ENCODE peak calls at places on chromosome 9, in four cellular contexts. T is GM20000, B is cardiac fibroblast, O is nephron progenitor cell. D is an unnamed sample.

GRCh38 chr9:131275332-131276106 is 791 bp downstream of the FAM78A start:
- DNase-seq in T (peak), O (peak), B (no peak), D (peak)

GRCh38 chr9:127566351-127567001 is 45.6 kb upstream of the STXBP1 start:
- DNase-seq in B (no peak), O (no peak), T (no peak), D (no peak)

GRCh38 chr9:132443951-132444615 is 34.1 kb downstream of the CFAP77 start:
- DNase-seq in B (no peak), T (no peak), O (no peak), D (no peak)

GRCh38 chr9:129414377-129415021 is 206.4 kb downstream of the C9orf50 start:
- DNase-seq in B (peak), O (peak), T (no peak), D (no peak)

GRCh38 chr9:85900504-85901201 is 40.3 kb upstream of the NAA35 start:
- DNase-seq in T (peak), B (peak), O (peak), D (peak)

GRCh38 chr9:77011973-77012817 is 7.3 kb upstream of the FOXB2 start:
- DNase-seq in B (peak), O (peak), T (peak), D (peak)

GRCh38 chr9:118000581-118000980 is 296.4 kb downstream of the TLR4 start:
- DNase-seq in B (no peak), O (no peak), T (no peak), D (no peak)

GRCh38 chr9:68822596-68823165 is 117.6 kb downstream of the PIP5K1B start:
- DNase-seq in O (no peak), T (no peak), B (peak), D (no peak)

GRCh38 chr9:127360829-127361228 is 36.1 kb upstream of the SLC2A8 start:
- DNase-seq in O (peak), T (no peak), B (peak), D (no peak)

GRCh38 chr9:12812710-12813109 is 37.9 kb downstream of the LURAP1L start:
- DNase-seq in B (no peak), T (no peak), O (no peak), D (no peak)

GRCh38 chr9:136655244-136656225 is 7.2 kb upstream of the EGFL7 start:
- DNase-seq in B (peak), O (no peak), T (no peak), D (peak)

GRCh38 chr9:10080012-10080411 is 532.8 kb downstream of the PTPRD start:
- DNase-seq in T (no peak), B (no peak), O (no peak), D (no peak)

GRCh38 chr9:21233258-21233657 is 5.2 kb upstream of the IFNA17 start:
- DNase-seq in B (no peak), O (no peak), T (no peak), D (no peak)

GRCh38 chr9:114156658-114157421 is 1.5 kb downstream of the COL27A1 start:
- DNase-seq in B (peak), T (no peak), O (peak), D (peak)

GRCh38 chr9:3498691-3499090 is 27.1 kb downstream of the RFX3 start:
- DNase-seq in B (peak), O (no peak), T (no peak), D (no peak)

GRCh38 chr9:89863141-89863540 is 258.3 kb downstream of the GADD45G start:
- DNase-seq in B (no peak), T (no peak), O (no peak), D (no peak)

GRCh38 chr9:108049026-108049591 is 559.5 kb upstream of the KLF4 start:
- DNase-seq in B (peak), T (no peak), O (no peak), D (no peak)

GRCh38 chr9:92188969-92189781 is 74.0 kb upstream of the SPTLC1 start:
- DNase-seq in T (no peak), B (no peak), O (no peak), D (no peak)

GRCh38 chr9:107293555-107294085 is 10.5 kb downstream of the RAD23B start:
- DNase-seq in T (no peak), O (no peak), B (no peak), D (no peak)

GRCh38 chr9:74172874-74173273 is 324.3 kb upstream of the RORB start:
- DNase-seq in O (no peak), B (no peak), T (peak), D (no peak)

GRCh38 chr9:119391878-119392277 is 22.6 kb upstream of the BRINP1 start:
- DNase-seq in B (no peak), O (no peak), T (no peak), D (no peak)

GRCh38 chr9:110327735-110328134 is 9.9 kb downstream of the TXNDC8 start:
- DNase-seq in O (no peak), B (no peak), T (no peak), D (no peak)

GRCh38 chr9:95003694-95004451 is 277.4 kb downstream of the AOPEP start:
- DNase-seq in B (peak), T (peak), O (peak), D (peak)

GRCh38 chr9:82419827-82420486 is 431.4 kb downstream of the SPATA31D1 start:
- DNase-seq in O (no peak), T (no peak), B (no peak), D (no peak)

GRCh38 chr9:113548221-113549041 is 84.9 kb downstream of the RGS3 start:
- DNase-seq in B (peak), T (no peak), O (no peak), D (no peak)

GRCh38 chr9:76891279-76891678 is 14.6 kb downstream of the PRUNE2 start:
- DNase-seq in T (no peak), O (no peak), B (no peak), D (no peak)

GRCh38 chr9:123642291-123643278 is 286.6 kb downstream of the CRB2 start:
- DNase-seq in B (peak), T (no peak), O (no peak), D (no peak)

GRCh38 chr9:5899292-5899691 is 8.6 kb downstream of the MLANA start:
- DNase-seq in B (no peak), O (no peak), T (no peak), D (no peak)
- TF ChIP-seq CTCF in B (peak), O (no peak), T (no peak), D (no peak)

DNA sequence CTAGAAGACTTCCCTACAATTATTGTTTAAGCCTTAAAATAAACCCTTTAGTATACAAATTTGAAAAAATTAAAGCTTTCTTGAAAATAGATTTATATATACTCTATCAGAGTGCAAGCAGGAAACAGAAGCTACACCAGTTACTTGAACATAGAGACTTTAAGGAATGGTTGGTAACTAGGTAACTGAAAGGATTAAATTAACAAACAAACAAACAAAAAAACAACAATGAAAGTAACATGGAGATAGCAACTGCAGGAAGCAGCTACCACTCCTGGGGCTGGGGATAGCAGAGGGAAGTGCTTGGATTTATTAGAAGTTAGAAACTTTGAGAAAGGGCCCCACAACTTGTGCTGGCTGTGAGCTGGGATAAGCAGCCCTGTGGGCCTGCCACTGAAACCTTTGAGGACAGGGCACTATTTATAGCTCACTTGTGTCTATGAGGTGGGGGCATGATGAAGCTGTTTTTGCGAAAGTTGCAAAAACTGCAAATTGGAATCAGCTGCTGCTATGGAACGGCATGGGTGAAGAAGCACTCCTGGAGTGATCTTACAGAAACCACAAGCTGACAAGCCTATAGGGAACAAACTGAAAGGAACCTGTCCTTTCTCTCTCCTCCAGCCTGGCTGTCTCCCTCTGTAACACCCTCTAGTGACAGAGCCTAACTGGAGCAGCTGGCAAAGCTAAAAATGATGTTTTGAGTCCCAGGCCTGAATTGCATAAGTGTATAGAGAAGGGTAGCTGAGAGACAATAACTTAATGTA is 91.3 kb upstream of the RANBP6 start:
- DNase-seq in T (peak), B (peak), O (peak), D (peak)
- TF ChIP-seq CTCF in T (peak), B (peak), O (peak), D (no peak)

DNA sequence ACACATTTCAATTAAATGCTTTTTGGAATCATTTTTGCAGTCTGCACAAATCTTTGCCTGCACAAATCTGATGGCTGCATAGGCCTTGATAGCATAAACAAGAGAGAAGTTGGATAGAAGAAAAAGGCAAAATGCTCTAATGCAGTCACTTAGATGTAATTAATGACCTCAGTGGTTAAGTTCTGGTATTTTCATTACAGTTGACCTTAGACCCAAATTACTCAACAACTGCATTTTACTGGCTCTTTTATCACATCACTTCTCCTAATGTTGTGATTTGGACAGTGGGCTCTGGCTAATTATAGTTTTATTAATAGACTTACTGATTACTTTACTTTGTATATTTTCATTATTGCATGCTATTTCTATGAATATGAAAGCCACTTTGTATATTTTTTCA is 34.3 kb downstream of the NTRK2 start:
- DNase-seq in T (no peak), O (no peak), B (no peak), D (no peak)
- TF ChIP-seq CTCF in T (no peak), O (no peak), B (no peak), D (no peak)

GRCh38 chr9:109252291-109252690 is 68.6 kb downstream of the EPB41L4B start:
- DNase-seq in O (no peak), T (no peak), B (no peak), D (no peak)

GRCh38 chr9:109254317-109254716 is 66.5 kb downstream of the EPB41L4B start:
- DNase-seq in T (no peak), B (peak), O (no peak), D (no peak)

GRCh38 chr9:109255394-109255793 is 65.5 kb downstream of the EPB41L4B start:
- DNase-seq in O (no peak), T (no peak), B (no peak), D (no peak)

GRCh38 chr9:109253241-109253636 is 67.6 kb downstream of the EPB41L4B start:
- DNase-seq in O (no peak), T (no peak), B (no peak), D (no peak)

DNA sequence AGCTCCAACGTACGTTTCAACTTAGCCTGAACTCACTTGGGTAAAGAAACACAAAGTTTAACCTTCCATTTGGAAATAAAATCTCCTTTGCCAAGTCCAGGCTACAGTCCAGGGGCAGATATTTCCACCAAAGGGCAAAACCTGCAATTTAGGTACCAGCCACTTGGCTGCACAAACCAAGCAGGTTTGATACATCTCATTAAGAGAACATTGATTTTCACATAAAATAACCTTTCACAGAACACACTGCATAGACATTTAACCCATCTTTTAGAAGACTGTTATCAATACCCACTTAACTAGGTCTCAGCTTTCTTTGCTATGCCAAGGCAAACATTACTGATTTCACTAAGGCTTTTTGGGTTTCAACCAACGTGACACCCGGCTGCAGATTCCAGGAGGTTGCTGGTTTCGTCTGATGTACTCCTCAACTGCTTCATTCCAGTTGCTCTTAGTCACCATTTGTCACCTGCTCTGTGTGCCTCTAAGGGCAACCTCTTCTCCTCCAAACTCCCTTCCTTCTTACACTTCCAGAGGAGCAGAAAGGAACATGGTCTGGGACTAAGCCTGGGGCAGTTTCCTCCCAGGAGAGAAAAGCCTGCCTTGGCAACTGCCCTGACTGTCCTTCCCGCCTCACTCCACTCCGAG is 67.1 kb downstream of the EPB41L4B start:
- DNase-seq in T (no peak), B (peak), O (no peak), D (no peak)
- TF ChIP-seq CTCF in T (no peak), B (peak), O (no peak), D (no peak)